ENCODE peak calls at places on chromosomes 3 and 15, in five cellular contexts. P, Z, K, A and C are unnamed samples.

GRCh38 chr15:68382286-68383007 is 49.5 kb downstream of the ITGA11 start:
- DNase-seq in P (no peak), Z (peak), K (no peak), A (no peak), C (no peak)

GRCh38 chr3:189292667-189293478 is 121.1 kb downstream of the TPRG1 start:
- DNase-seq in P (no peak), Z (no peak), K (no peak), A (no peak), C (no peak)

GRCh38 chr3:29279276-29279675 is 1.6 kb upstream of the RBMS3 start:
- DNase-seq in P (no peak), Z (no peak), K (no peak), A (no peak), C (no peak)

GRCh38 chr15:32098033-32098432 is 67.7 kb downstream of the CHRNA7 start:
- DNase-seq in P (no peak), Z (no peak), K (no peak), A (no peak), C (no peak)

GRCh38 chr15:86076468-86076867 is 3.2 kb upstream of the AGBL1 start:
- DNase-seq in P (no peak), Z (no peak), K (no peak), A (no peak), C (no peak)

GRCh38 chr3:194548346-194549321 is 61.8 kb upstream of the ATP13A3 start:
- DNase-seq in P (no peak), Z (no peak), K (no peak), A (no peak), C (no peak)

GRCh38 chr3:122982202-122983185 is 45.1 kb downstream of the SEMA5B start:
- DNase-seq in P (no peak), Z (no peak), K (no peak), A (no peak), C (no peak)

GRCh38 chr3:76353683-76354082 is 568.3 kb upstream of the ZNF717 start:
- DNase-seq in P (no peak), Z (no peak), K (no peak), A (no peak), C (no peak)

GRCh38 chr3:106423321-106424225 is 554.8 kb upstream of the CBLB start:
- DNase-seq in P (no peak), Z (no peak), K (no peak), A (peak), C (peak)

DNA sequence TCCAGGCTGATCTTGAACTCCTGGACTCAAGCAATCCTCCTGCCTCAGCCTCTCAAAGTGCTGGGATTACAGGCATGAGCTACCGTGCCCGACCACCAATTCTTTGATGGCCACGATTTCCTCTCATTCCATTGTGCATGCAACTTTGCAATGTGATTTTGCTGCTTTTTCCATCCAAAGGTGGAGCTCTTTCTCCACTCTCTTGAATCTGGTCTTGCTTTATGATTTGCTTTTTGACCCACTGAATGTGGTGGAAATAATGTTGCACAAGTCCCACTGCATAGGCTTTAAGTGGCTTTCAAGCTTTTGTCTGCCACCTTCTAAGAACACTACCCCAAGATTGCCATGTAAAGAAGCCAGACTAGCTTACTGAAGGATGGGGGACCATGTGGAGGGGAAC is 10.6 kb downstream of the RPS27L start:
- DNase-seq in P (no peak), Z (no peak), K (no peak), A (peak), C (no peak)
- TF ChIP-seq CTCF in P (no peak), Z (no peak), K (no peak), A (peak), C (no peak)

GRCh38 chr3:12185172-12185710 is 26.5 kb upstream of the TIMP4 start:
- DNase-seq in P (no peak), Z (no peak), K (no peak), A (no peak), C (no peak)
- TF ChIP-seq CTCF in P (no peak), Z (no peak), K (no peak), A (no peak), C (no peak)

DNA sequence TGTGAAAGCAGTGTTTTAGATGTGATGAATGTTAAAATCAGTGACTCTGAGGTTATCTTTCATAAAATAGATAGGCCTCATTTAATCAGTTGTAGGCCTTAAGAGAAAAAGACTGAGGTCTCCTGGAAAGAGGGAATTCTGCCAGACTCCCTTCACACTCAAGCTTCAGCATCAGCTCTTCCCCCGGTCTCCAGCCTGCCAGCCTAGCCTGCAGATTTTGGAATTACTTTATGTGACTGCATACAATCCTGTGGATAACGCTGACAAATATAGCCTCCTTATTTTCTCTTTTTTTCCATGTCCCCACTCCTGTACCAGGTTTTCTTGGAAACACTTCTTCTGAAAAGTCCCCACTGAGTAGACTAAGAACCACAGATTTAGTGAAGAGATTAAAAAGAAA is 510.3 kb downstream of the GBE1 start:
- DNase-seq in P (no peak), Z (no peak), K (no peak), A (no peak), C (no peak)
- TF ChIP-seq CTCF in P (no peak), Z (no peak), K (no peak), A (no peak), C (no peak)

DNA sequence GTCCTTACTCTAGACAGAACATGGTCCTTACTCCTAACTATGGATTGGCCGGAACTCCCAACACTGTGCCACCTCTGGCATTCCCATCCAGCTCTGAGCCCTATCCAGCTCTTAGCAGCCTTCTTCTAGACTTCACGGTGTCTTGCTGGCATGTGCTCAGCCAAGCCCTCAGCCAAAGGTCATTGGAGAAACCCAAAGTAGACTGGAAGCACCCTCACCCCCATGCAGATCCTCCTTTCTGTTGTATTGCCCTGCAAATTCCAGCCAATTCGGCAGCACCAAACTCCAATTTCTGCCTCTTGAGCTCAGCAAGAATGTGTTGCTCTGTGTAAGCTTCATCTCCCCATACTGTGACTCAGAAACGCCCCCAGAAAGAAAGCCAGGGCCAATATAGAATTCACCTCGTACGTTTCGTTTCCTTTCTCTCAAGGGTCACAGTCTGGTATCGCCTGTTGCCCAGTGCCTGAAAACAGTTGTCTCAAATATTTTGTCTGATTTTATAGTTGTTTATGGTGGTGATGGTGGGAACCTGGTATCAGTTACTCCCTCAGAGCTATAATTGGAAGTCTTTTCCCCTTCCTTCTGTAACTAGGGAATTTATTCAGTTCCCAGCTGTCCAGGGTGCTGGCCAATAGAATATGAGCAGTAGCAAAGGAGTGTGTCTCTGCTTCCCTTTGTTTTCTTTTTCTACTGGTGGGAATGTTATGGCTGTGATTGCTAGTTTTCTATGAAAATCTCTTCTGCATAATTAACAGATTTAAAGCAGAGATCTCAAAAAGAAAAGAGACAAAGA is 28.4 kb upstream of the EPHB3 start:
- DNase-seq in P (no peak), Z (no peak), K (no peak), A (no peak), C (no peak)
- TF ChIP-seq CTCF in P (no peak), Z (no peak), K (no peak), A (no peak), C (no peak)

GRCh38 chr3:11648735-11649134 is 5.0 kb upstream of the VGLL4 start:
- DNase-seq in P (no peak), Z (no peak), K (no peak), A (no peak), C (no peak)
- TF ChIP-seq CTCF in P (no peak), Z (no peak), K (no peak), A (no peak), C (no peak)